ENCODE peak calls at places on chromosomes 7 and 10, in nine cellular contexts. One of them, this sample, is unnamed.

GRCh38 chr7:87187120-87187519 is 32.4 kb downstream of the TMEM243 start:
- DNase-seq in PC-3: no peak
- DNase-seq in astrocyte of the spinal cord: no peak
- DNase-seq in heart right ventricle: no peak
- DNase-seq in esophagus muscularis mucosa: no peak
- DNase-seq in mesenchymal stem cell: no peak
- DNase-seq in adrenal gland: no peak
- DNase-seq in foreskin fibroblast: no peak
- DNase-seq in transverse colon: no peak
- DNase-seq in this sample: no peak

GRCh38 chr7:150685219-150686029 is at the start of gene GIMAP2:
- DNase-seq in astrocyte of the spinal cord: peak; percentile 30
- DNase-seq in PC-3: peak; percentile 15
- DNase-seq in heart right ventricle: peak; percentile 23
- DNase-seq in adrenal gland: no peak
- DNase-seq in foreskin fibroblast: no peak
- DNase-seq in transverse colon: no peak
- DNase-seq in mesenchymal stem cell: no peak
- DNase-seq in esophagus muscularis mucosa: no peak
- DNase-seq in this sample: no peak

GRCh38 chr7:25025218-25025671 is 45.3 kb upstream of the OSBPL3 start:
- DNase-seq in foreskin fibroblast: peak; percentile 86
- DNase-seq in mesenchymal stem cell: peak; percentile 80
- DNase-seq in adrenal gland: no peak
- DNase-seq in PC-3: peak; percentile 82
- DNase-seq in transverse colon: no peak
- DNase-seq in astrocyte of the spinal cord: peak; percentile 79
- DNase-seq in heart right ventricle: no peak
- DNase-seq in esophagus muscularis mucosa: no peak
- DNase-seq in this sample: peak; percentile 78

GRCh38 chr7:50805425-50806130 is 22.9 kb upstream of the GRB10 start:
- DNase-seq in esophagus muscularis mucosa: no peak
- DNase-seq in heart right ventricle: no peak
- DNase-seq in astrocyte of the spinal cord: no peak
- DNase-seq in transverse colon: no peak
- DNase-seq in mesenchymal stem cell: no peak
- DNase-seq in PC-3: peak; percentile 11
- DNase-seq in foreskin fibroblast: no peak
- DNase-seq in adrenal gland: no peak
- DNase-seq in this sample: no peak

GRCh38 chr7:17994079-17994478 is 33.6 kb downstream of the PRPS1L1 start:
- DNase-seq in esophagus muscularis mucosa: no peak
- DNase-seq in PC-3: no peak
- DNase-seq in adrenal gland: no peak
- DNase-seq in heart right ventricle: no peak
- DNase-seq in astrocyte of the spinal cord: no peak
- DNase-seq in transverse colon: no peak
- DNase-seq in mesenchymal stem cell: no peak
- DNase-seq in foreskin fibroblast: no peak
- DNase-seq in this sample: no peak

GRCh38 chr7:51067757-51068156 is 248.9 kb downstream of the COBL start:
- DNase-seq in transverse colon: peak; percentile 67
- DNase-seq in PC-3: peak; percentile 85
- DNase-seq in heart right ventricle: peak; percentile 76
- DNase-seq in mesenchymal stem cell: peak; percentile 72
- DNase-seq in adrenal gland: peak; percentile 68
- DNase-seq in foreskin fibroblast: peak; percentile 56
- DNase-seq in astrocyte of the spinal cord: peak; percentile 84
- DNase-seq in esophagus muscularis mucosa: peak; percentile 92
- DNase-seq in this sample: peak; percentile 59

GRCh38 chr7:100971111-100972001 is 2.0 kb downstream of the MUC12 start:
- DNase-seq in adrenal gland: no peak
- DNase-seq in astrocyte of the spinal cord: no peak
- DNase-seq in transverse colon: no peak
- DNase-seq in esophagus muscularis mucosa: no peak
- DNase-seq in PC-3: no peak
- DNase-seq in foreskin fibroblast: no peak
- DNase-seq in heart right ventricle: no peak
- DNase-seq in mesenchymal stem cell: no peak
- DNase-seq in this sample: no peak

GRCh38 chr7:1512781-1513656 is 8.8 kb upstream of the INTS1 start:
- DNase-seq in esophagus muscularis mucosa: no peak
- DNase-seq in transverse colon: no peak
- DNase-seq in PC-3: peak; percentile 92
- DNase-seq in mesenchymal stem cell: peak; percentile 79
- DNase-seq in foreskin fibroblast: peak; percentile 26
- DNase-seq in adrenal gland: peak; percentile 67
- DNase-seq in heart right ventricle: peak; percentile 86
- DNase-seq in astrocyte of the spinal cord: peak; percentile 74
- DNase-seq in this sample: no peak

GRCh38 chr10:122462533-122463465 is 1.4 kb downstream of the HTRA1 start:
- DNase-seq in mesenchymal stem cell: peak; percentile 62
- DNase-seq in heart right ventricle: peak; percentile 56
- DNase-seq in astrocyte of the spinal cord: peak; percentile 55
- DNase-seq in esophagus muscularis mucosa: no peak
- DNase-seq in foreskin fibroblast: no peak
- DNase-seq in PC-3: peak; percentile 19
- DNase-seq in adrenal gland: no peak
- DNase-seq in transverse colon: no peak
- DNase-seq in this sample: no peak

GRCh38 chr7:71227126-71227525 is 95.2 kb downstream of the GALNT17 start:
- DNase-seq in foreskin fibroblast: no peak
- DNase-seq in transverse colon: no peak
- DNase-seq in astrocyte of the spinal cord: no peak
- DNase-seq in adrenal gland: no peak
- DNase-seq in heart right ventricle: no peak
- DNase-seq in esophagus muscularis mucosa: no peak
- DNase-seq in PC-3: no peak
- DNase-seq in mesenchymal stem cell: no peak
- DNase-seq in this sample: no peak

GRCh38 chr7:111499027-111499426 is 63.3 kb downstream of the IMMP2L start:
- DNase-seq in foreskin fibroblast: peak; percentile 76
- DNase-seq in heart right ventricle: no peak
- DNase-seq in esophagus muscularis mucosa: no peak
- DNase-seq in astrocyte of the spinal cord: peak; percentile 65
- DNase-seq in PC-3: peak; percentile 98
- DNase-seq in mesenchymal stem cell: peak; percentile 13
- DNase-seq in adrenal gland: no peak
- DNase-seq in transverse colon: no peak
- DNase-seq in this sample: peak; percentile 74

GRCh38 chr7:74203157-74203556 is 6.6 kb upstream of the LAT2 start:
- DNase-seq in esophagus muscularis mucosa: no peak
- DNase-seq in mesenchymal stem cell: peak; percentile 63
- DNase-seq in PC-3: peak; percentile 67
- DNase-seq in transverse colon: peak; percentile 39
- DNase-seq in heart right ventricle: no peak
- DNase-seq in foreskin fibroblast: peak; percentile 51
- DNase-seq in astrocyte of the spinal cord: peak; percentile 58
- DNase-seq in adrenal gland: no peak
- DNase-seq in this sample: no peak

GRCh38 chr10:92204238-92204637 is 86.6 kb downstream of the CPEB3 start:
- DNase-seq in transverse colon: no peak
- DNase-seq in PC-3: no peak
- DNase-seq in adrenal gland: no peak
- DNase-seq in mesenchymal stem cell: no peak
- DNase-seq in astrocyte of the spinal cord: no peak
- DNase-seq in esophagus muscularis mucosa: no peak
- DNase-seq in foreskin fibroblast: no peak
- DNase-seq in heart right ventricle: no peak
- DNase-seq in this sample: no peak

GRCh38 chr7:26457702-26458327 is 166.2 kb downstream of the SNX10 start:
- DNase-seq in transverse colon: no peak
- DNase-seq in heart right ventricle: no peak
- DNase-seq in adrenal gland: no peak
- DNase-seq in astrocyte of the spinal cord: no peak
- DNase-seq in PC-3: no peak
- DNase-seq in foreskin fibroblast: no peak
- DNase-seq in esophagus muscularis mucosa: no peak
- DNase-seq in mesenchymal stem cell: peak; percentile 17
- DNase-seq in this sample: no peak

DNA sequence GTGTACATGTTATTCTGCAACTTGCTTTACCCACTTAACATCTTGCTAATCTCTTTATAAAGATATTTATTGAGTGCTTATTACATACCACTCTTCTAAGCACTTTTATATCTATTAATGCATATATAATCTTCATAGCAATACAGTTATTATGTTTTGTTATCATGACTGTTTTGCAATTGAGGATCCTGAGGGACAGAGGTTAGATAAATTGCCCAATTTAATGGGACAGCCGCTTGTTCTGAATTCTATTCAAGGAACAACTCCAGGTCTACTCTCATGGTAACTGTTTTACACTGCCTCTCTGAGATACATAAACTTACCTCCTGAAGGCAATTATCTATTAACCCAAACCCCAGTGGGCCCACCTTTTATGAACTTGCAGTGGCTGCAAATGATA is 60.5 kb downstream of the PON1 start:
- DNase-seq in transverse colon: no peak
- DNase-seq in foreskin fibroblast: no peak
- DNase-seq in mesenchymal stem cell: no peak
- DNase-seq in PC-3: no peak
- DNase-seq in astrocyte of the spinal cord: no peak
- DNase-seq in adrenal gland: no peak
- DNase-seq in heart right ventricle: no peak
- DNase-seq in esophagus muscularis mucosa: no peak
- DNase-seq in this sample: no peak
- H3K4me3 ChIP-seq in transverse colon: no peak overlapping the region
- H3K4me3 ChIP-seq in foreskin fibroblast: no peak overlapping the region
- H3K4me3 ChIP-seq in mesenchymal stem cell: no peak overlapping the region
- H3K4me3 ChIP-seq in PC-3: peak overlapping the region; percentile 25
- H3K4me3 ChIP-seq in astrocyte of the spinal cord: no peak overlapping the region
- H3K4me3 ChIP-seq in adrenal gland: no peak overlapping the region
- H3K4me3 ChIP-seq in heart right ventricle: no peak overlapping the region
- H3K4me3 ChIP-seq in esophagus muscularis mucosa: no peak overlapping the region
- H3K4me3 ChIP-seq in this sample: no peak overlapping the region

GRCh38 chr10:33559105-33559504 is 224.6 kb upstream of the NRP1 start:
- DNase-seq in foreskin fibroblast: peak; percentile 74
- DNase-seq in heart right ventricle: no peak
- DNase-seq in astrocyte of the spinal cord: peak; percentile 85
- DNase-seq in mesenchymal stem cell: no peak
- DNase-seq in esophagus muscularis mucosa: no peak
- DNase-seq in transverse colon: no peak
- DNase-seq in adrenal gland: no peak
- DNase-seq in PC-3: peak; percentile 100
- DNase-seq in this sample: peak; percentile 42

GRCh38 chr10:33556103-33556502 is 221.6 kb upstream of the NRP1 start:
- DNase-seq in mesenchymal stem cell: no peak
- DNase-seq in PC-3: no peak
- DNase-seq in transverse colon: no peak
- DNase-seq in foreskin fibroblast: no peak
- DNase-seq in heart right ventricle: no peak
- DNase-seq in astrocyte of the spinal cord: no peak
- DNase-seq in esophagus muscularis mucosa: no peak
- DNase-seq in adrenal gland: no peak
- DNase-seq in this sample: no peak

GRCh38 chr10:33553951-33554571 is 219.6 kb upstream of the NRP1 start:
- DNase-seq in heart right ventricle: no peak
- DNase-seq in esophagus muscularis mucosa: no peak
- DNase-seq in mesenchymal stem cell: no peak
- DNase-seq in transverse colon: no peak
- DNase-seq in foreskin fibroblast: no peak
- DNase-seq in PC-3: no peak
- DNase-seq in astrocyte of the spinal cord: no peak
- DNase-seq in adrenal gland: no peak
- DNase-seq in this sample: no peak

GRCh38 chr10:33556581-33556980 is 222.1 kb upstream of the NRP1 start:
- DNase-seq in astrocyte of the spinal cord: no peak
- DNase-seq in heart right ventricle: no peak
- DNase-seq in transverse colon: no peak
- DNase-seq in adrenal gland: no peak
- DNase-seq in mesenchymal stem cell: no peak
- DNase-seq in esophagus muscularis mucosa: no peak
- DNase-seq in foreskin fibroblast: no peak
- DNase-seq in PC-3: no peak
- DNase-seq in this sample: no peak

GRCh38 chr10:33557313-33557712 is 222.8 kb upstream of the NRP1 start:
- DNase-seq in esophagus muscularis mucosa: no peak
- DNase-seq in mesenchymal stem cell: no peak
- DNase-seq in transverse colon: no peak
- DNase-seq in adrenal gland: no peak
- DNase-seq in PC-3: no peak
- DNase-seq in heart right ventricle: no peak
- DNase-seq in foreskin fibroblast: no peak
- DNase-seq in astrocyte of the spinal cord: no peak
- DNase-seq in this sample: no peak
- H3K4me3 ChIP-seq in esophagus muscularis mucosa: no peak overlapping the region
- H3K4me3 ChIP-seq in mesenchymal stem cell: no peak overlapping the region
- H3K4me3 ChIP-seq in transverse colon: no peak overlapping the region
- H3K4me3 ChIP-seq in adrenal gland: no peak overlapping the region
- H3K4me3 ChIP-seq in PC-3: no peak overlapping the region
- H3K4me3 ChIP-seq in heart right ventricle: no peak overlapping the region
- H3K4me3 ChIP-seq in foreskin fibroblast: no peak overlapping the region
- H3K4me3 ChIP-seq in astrocyte of the spinal cord: no peak overlapping the region
- H3K4me3 ChIP-seq in this sample: no peak overlapping the region

GRCh38 chr10:95657250-95657649 is 739 bp upstream of the ALDH18A1 start:
- DNase-seq in transverse colon: no peak
- DNase-seq in mesenchymal stem cell: no peak
- DNase-seq in PC-3: no peak
- DNase-seq in adrenal gland: no peak
- DNase-seq in heart right ventricle: no peak
- DNase-seq in esophagus muscularis mucosa: no peak
- DNase-seq in astrocyte of the spinal cord: no peak
- DNase-seq in foreskin fibroblast: no peak
- DNase-seq in this sample: no peak

GRCh38 chr10:95656291-95657164 is at the start of gene ALDH18A1:
- DNase-seq in astrocyte of the spinal cord: peak; percentile 92
- DNase-seq in PC-3: peak; percentile 83
- DNase-seq in heart right ventricle: peak; percentile 92
- DNase-seq in foreskin fibroblast: peak; percentile 88
- DNase-seq in transverse colon: peak; percentile 95
- DNase-seq in esophagus muscularis mucosa: peak; percentile 97
- DNase-seq in mesenchymal stem cell: peak; percentile 92
- DNase-seq in adrenal gland: peak; percentile 91
- DNase-seq in this sample: peak; percentile 55

GRCh38 chr10:95655571-95656290 is 780 bp downstream of the ALDH18A1 start:
- DNase-seq in esophagus muscularis mucosa: peak; percentile 62
- DNase-seq in adrenal gland: no peak
- DNase-seq in astrocyte of the spinal cord: peak; percentile 35
- DNase-seq in mesenchymal stem cell: peak; percentile 66
- DNase-seq in PC-3: peak; percentile 6
- DNase-seq in heart right ventricle: no peak
- DNase-seq in transverse colon: peak; percentile 19
- DNase-seq in foreskin fibroblast: peak; percentile 20
- DNase-seq in this sample: no peak

GRCh38 chr10:95651346-95652115 is 5.0 kb downstream of the ALDH18A1 start:
- DNase-seq in adrenal gland: no peak
- DNase-seq in foreskin fibroblast: no peak
- DNase-seq in PC-3: no peak
- DNase-seq in astrocyte of the spinal cord: no peak
- DNase-seq in transverse colon: no peak
- DNase-seq in esophagus muscularis mucosa: no peak
- DNase-seq in heart right ventricle: no peak
- DNase-seq in mesenchymal stem cell: no peak
- DNase-seq in this sample: no peak

GRCh38 chr10:95653895-95654294 is 2.6 kb downstream of the ALDH18A1 start:
- DNase-seq in adrenal gland: no peak
- DNase-seq in astrocyte of the spinal cord: no peak
- DNase-seq in transverse colon: no peak
- DNase-seq in foreskin fibroblast: no peak
- DNase-seq in esophagus muscularis mucosa: peak; percentile 57
- DNase-seq in heart right ventricle: no peak
- DNase-seq in PC-3: no peak
- DNase-seq in mesenchymal stem cell: no peak
- DNase-seq in this sample: no peak
- H3K4me3 ChIP-seq in adrenal gland: no peak overlapping the region
- H3K4me3 ChIP-seq in astrocyte of the spinal cord: no peak overlapping the region
- H3K4me3 ChIP-seq in transverse colon: no peak overlapping the region
- H3K4me3 ChIP-seq in foreskin fibroblast: no peak overlapping the region
- H3K4me3 ChIP-seq in esophagus muscularis mucosa: no peak overlapping the region
- H3K4me3 ChIP-seq in heart right ventricle: no peak overlapping the region
- H3K4me3 ChIP-seq in PC-3: no peak overlapping the region
- H3K4me3 ChIP-seq in mesenchymal stem cell: no peak overlapping the region
- H3K4me3 ChIP-seq in this sample: no peak overlapping the region

GRCh38 chr7:44985033-44985695 is 6.3 kb upstream of the MYO1G start:
- DNase-seq in esophagus muscularis mucosa: no peak
- DNase-seq in heart right ventricle: no peak
- DNase-seq in transverse colon: no peak
- DNase-seq in mesenchymal stem cell: no peak
- DNase-seq in astrocyte of the spinal cord: no peak
- DNase-seq in PC-3: no peak
- DNase-seq in adrenal gland: no peak
- DNase-seq in foreskin fibroblast: no peak
- DNase-seq in this sample: no peak
- H3K4me3 ChIP-seq in esophagus muscularis mucosa: peak overlapping the region; percentile 66
- H3K4me3 ChIP-seq in heart right ventricle: no peak overlapping the region
- H3K4me3 ChIP-seq in transverse colon: peak overlapping the region; percentile 54
- H3K4me3 ChIP-seq in mesenchymal stem cell: peak overlapping the region; percentile 90
- H3K4me3 ChIP-seq in astrocyte of the spinal cord: peak overlapping the region; percentile 90
- H3K4me3 ChIP-seq in PC-3: peak overlapping the region; percentile 92
- H3K4me3 ChIP-seq in adrenal gland: no peak overlapping the region
- H3K4me3 ChIP-seq in foreskin fibroblast: peak overlapping the region; percentile 82
- H3K4me3 ChIP-seq in this sample: peak overlapping the region; percentile 98

This sample was measured in HFF-Myc.